ENCODE peak calls at places on chromosomes 2 and 18, in six cellular contexts. S is stimulated activated CD4-positive, alpha-beta T cell treated with anti-CD3 and anti-CD28 coated beads, Interleukin-1b, Interleukin-23, amount 100 ng/mL, for 1 hour; F is gastrocnemius medialis; I is amniotic stem cell; K is mesenteric fat pad; A is effector CD4-positive, alpha-beta T cell. W is an unnamed sample.

GRCh38 chr18:48889115-48889941 is 61.4 kb downstream of the SMAD7 start:
- DNase-seq in S (no peak), K (peak), F (no peak), I (no peak), A (no peak), W (no peak)

GRCh38 chr18:8400193-8400752 is 209.0 kb upstream of the RAB12 start:
- DNase-seq in I (no peak), A (no peak), K (no peak), S (no peak), F (no peak), W (no peak)

GRCh38 chr2:239440511-239440959 is 39.7 kb upstream of the HDAC4 start:
- DNase-seq in A (no peak), F (no peak), K (no peak), I (no peak), S (no peak), W (no peak)

GRCh38 chr18:80068571-80069272 is 34.5 kb downstream of the RBFA start:
- DNase-seq in I (no peak), F (no peak), K (no peak), A (no peak), S (no peak), W (no peak)

GRCh38 chr2:170533156-170533555 is 182.0 kb upstream of the SP5 start:
- DNase-seq in S (no peak), A (no peak), K (no peak), I (no peak), F (no peak), W (no peak)

GRCh38 chr2:226620176-226620575 is 179.4 kb downstream of the IRS1 start:
- DNase-seq in S (no peak), I (no peak), F (no peak), K (no peak), A (no peak), W (no peak)

GRCh38 chr2:168850846-168851245 is 39.4 kb downstream of the SPC25 start:
- DNase-seq in S (no peak), K (no peak), A (no peak), I (no peak), F (no peak), W (no peak)

GRCh38 chr2:233091595-233092375 is 31.6 kb downstream of the INPP5D start:
- DNase-seq in A (no peak), I (no peak), S (no peak), K (peak), F (no peak), W (no peak)

GRCh38 chr2:219252900-219253752 is at the start of gene TUBA4B:
- DNase-seq in F (peak), K (no peak), I (no peak), A (peak), S (no peak), W (no peak)

GRCh38 chr2:8480936-8481335 is 200.9 kb upstream of the ID2 start:
- DNase-seq in F (no peak), S (no peak), I (no peak), K (no peak), A (no peak), W (no peak)

GRCh38 chr2:201149064-201149820 is 33.3 kb downstream of the CFLAR start:
- DNase-seq in F (no peak), I (peak), A (no peak), S (no peak), K (no peak), W (no peak)

GRCh38 chr2:118529931-118530330 is 317.5 kb downstream of the EN1 start:
- DNase-seq in I (no peak), K (no peak), F (no peak), A (no peak), S (no peak), W (no peak)

GRCh38 chr2:6826081-6826913 is 39.4 kb downstream of the CMPK2 start:
- DNase-seq in S (peak), K (no peak), I (peak), F (no peak), A (peak), W (no peak)

GRCh38 chr2:67400560-67401464 is 3.7 kb downstream of the ETAA1 start:
- DNase-seq in F (no peak), I (no peak), S (no peak), A (no peak), K (no peak), W (no peak)

GRCh38 chr2:151860210-151860609 is 32.0 kb upstream of the ARL5A start:
- DNase-seq in I (no peak), S (no peak), F (no peak), K (no peak), A (no peak), W (no peak)

GRCh38 chr2:219949053-219949452 is 321.6 kb downstream of the SLC4A3 start:
- DNase-seq in A (no peak), K (no peak), F (no peak), S (no peak), I (no peak), W (no peak)

GRCh38 chr2:172350844-172351480 is 76.4 kb upstream of the ITGA6 start:
- DNase-seq in K (no peak), I (no peak), S (no peak), F (peak), A (no peak), W (no peak)

GRCh38 chr18:28728891-28729290 is 552.0 kb upstream of the CDH2 start:
- DNase-seq in A (no peak), F (no peak), I (no peak), K (no peak), S (no peak), W (no peak)

GRCh38 chr2:157662401-157662800 is 33.7 kb upstream of the ACVR1C start:
- DNase-seq in K (no peak), I (no peak), F (no peak), S (no peak), A (no peak), W (no peak)

GRCh38 chr2:69213832-69214231 is 173.2 kb downstream of the GFPT1 start:
- DNase-seq in A (no peak), I (no peak), K (no peak), S (no peak), F (no peak), W (no peak)

GRCh38 chr2:237967463-237967871 is 653 bp downstream of the UBE2F start:
- DNase-seq in K (peak), I (no peak), A (no peak), F (no peak), S (no peak), W (no peak)

GRCh38 chr2:8692783-8693768 is 11.2 kb downstream of the ID2 start:
- DNase-seq in S (no peak), K (no peak), A (no peak), F (no peak), I (no peak), W (no peak)

GRCh38 chr2:133231264-133231663 is 337.0 kb downstream of the NCKAP5 start:
- DNase-seq in K (no peak), F (no peak), A (no peak), I (no peak), S (no peak), W (no peak)

GRCh38 chr2:105595536-105595935 is 149.2 kb upstream of the NCK2 start:
- DNase-seq in A (no peak), S (no peak), I (no peak), K (peak), F (no peak), W (no peak)

GRCh38 chr18:2905802-2906521 is 59.2 kb downstream of the EMILIN2 start:
- DNase-seq in S (no peak), I (no peak), A (no peak), K (peak), F (peak), W (no peak)

GRCh38 chr2:158822212-158822611 is 27.1 kb downstream of the DAPL1 start:
- DNase-seq in F (no peak), A (no peak), K (no peak), I (no peak), S (no peak), W (no peak)